ENCODE peak calls at places on chromosome 19, in nine cellular contexts. O, U, A, X, R, B, C, G and L are unnamed samples. For H3K4me1, the result is how much of the 10 kb centered on the place peaks cover.

GRCh38 chr19:1446713-1447564 is 3.0 kb upstream of the APC2 start:
- DNase-seq in O (no peak), U (no peak), A (no peak), X (no peak), R (no peak), B (peak), C (no peak), G (no peak), L (peak)

GRCh38 chr19:33300016-33300981 is 2.0 kb downstream of the CEBPA start:
- DNase-seq in O (no peak), U (peak), A (no peak), X (no peak), R (no peak), B (peak), C (no peak), G (no peak), L (no peak)

GRCh38 chr19:50791594-50792245 is 1.5 kb downstream of the ACP4 start:
- DNase-seq in O (no peak), U (no peak), A (no peak), X (no peak), R (no peak), B (peak), C (no peak), G (no peak), L (no peak)

GRCh38 chr19:5897189-5897969 is 6.2 kb downstream of the NDUFA11 start:
- DNase-seq in O (no peak), U (no peak), A (no peak), X (no peak), R (no peak), B (peak), C (no peak), G (no peak), L (no peak)

GRCh38 chr19:3190921-3191805 is 5.4 kb downstream of the NCLN start:
- DNase-seq in O (no peak), U (no peak), A (no peak), X (no peak), R (no peak), B (no peak), C (no peak), G (no peak), L (no peak)

GRCh38 chr19:56958428-56958827 is 117.9 kb upstream of the PEG3 start:
- DNase-seq in O (no peak), U (no peak), A (no peak), X (no peak), R (no peak), B (no peak), C (no peak), G (no peak), L (no peak)

GRCh38 chr19:51916167-51916566 is 11.1 kb upstream of the ZNF613 start:
- DNase-seq in O (no peak), U (no peak), A (no peak), X (no peak), R (no peak), B (no peak), C (no peak), G (no peak), L (no peak)

GRCh38 chr19:34990578-34991192 is 9.4 kb upstream of the GRAMD1A start:
- DNase-seq in O (no peak), U (no peak), A (no peak), X (no peak), R (no peak), B (no peak), C (no peak), G (no peak), L (no peak)

GRCh38 chr19:50831026-50831396 is 2.4 kb downstream of the KLK15 start:
- DNase-seq in O (no peak), U (no peak), A (no peak), X (no peak), R (no peak), B (no peak), C (no peak), G (no peak), L (no peak)

GRCh38 chr19:58474997-58475713 is 997 bp upstream of the ZNF446 start:
- DNase-seq in O (no peak), U (no peak), A (no peak), X (no peak), R (no peak), B (no peak), C (no peak), G (no peak), L (no peak)

GRCh38 chr19:16385296-16385695 is 60.7 kb downstream of the KLF2 start:
- DNase-seq in O (no peak), U (no peak), A (no peak), X (no peak), R (no peak), B (no peak), C (no peak), G (peak), L (no peak)

GRCh38 chr19:18045307-18046013 is 37.5 kb downstream of the ARRDC2 start:
- DNase-seq in O (no peak), U (no peak), A (no peak), X (no peak), R (no peak), B (no peak), C (no peak), G (no peak), L (no peak)
- H3K4me3 ChIP-seq in O (peak), U (no peak), A (peak), X (peak), R (peak), B (peak), C (no peak), G (peak), L (peak)

GRCh38 chr19:10205636-10206035 is 10.9 kb upstream of the DNMT1 start:
- DNase-seq in O (no peak), U (no peak), A (no peak), X (no peak), R (no peak), B (no peak), C (no peak), G (no peak), L (no peak)

GRCh38 chr19:10206226-10206873 is 11.6 kb upstream of the DNMT1 start:
- DNase-seq in O (no peak), U (no peak), A (no peak), X (peak), R (no peak), B (peak), C (no peak), G (no peak), L (peak)

GRCh38 chr19:10203686-10204085 is 8.9 kb upstream of the DNMT1 start:
- DNase-seq in O (no peak), U (no peak), A (no peak), X (no peak), R (no peak), B (no peak), C (no peak), G (no peak), L (no peak)

GRCh38 chr19:10207026-10207425 is 12.3 kb upstream of the DNMT1 start:
- DNase-seq in O (no peak), U (no peak), A (no peak), X (no peak), R (no peak), B (peak), C (no peak), G (no peak), L (no peak)

DNA sequence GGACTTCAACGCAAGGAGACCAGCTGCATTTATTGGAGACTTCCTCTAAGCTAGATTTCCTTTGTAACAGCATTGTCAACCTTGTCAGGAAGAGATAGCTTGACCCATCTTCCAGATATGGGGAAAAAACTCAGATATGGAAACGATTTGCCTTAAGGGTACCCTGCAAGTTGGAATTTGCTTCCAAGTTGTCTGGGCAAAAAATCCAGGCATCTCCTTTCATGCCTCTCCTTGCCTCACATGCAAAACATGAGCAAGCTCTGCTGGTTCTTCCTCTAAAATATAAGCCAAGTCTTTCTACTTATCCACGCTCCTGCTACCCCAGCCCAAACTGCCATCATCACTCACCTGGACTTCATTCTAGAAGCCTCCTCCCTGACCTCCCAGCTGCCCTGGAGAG is 6.4 kb upstream of the DNMT1 start:
- DNase-seq in O (no peak), U (no peak), A (no peak), X (no peak), R (no peak), B (no peak), C (no peak), G (no peak), L (no peak)
- H3K4me1 ChIP-seq in O (under half), U (under half), A (under half), X (under half), R (under half), B (under half), C (under half), G (under half), L (under half)

GRCh38 chr19:8567522-8568172 is 9.6 kb downstream of the MYO1F start:
- DNase-seq in O (no peak), U (no peak), A (no peak), X (no peak), R (no peak), B (peak), C (no peak), G (peak), L (no peak)

GRCh38 chr19:8573316-8573715 is 3.9 kb downstream of the MYO1F start:
- DNase-seq in O (no peak), U (no peak), A (no peak), X (no peak), R (no peak), B (no peak), C (no peak), G (no peak), L (no peak)

GRCh38 chr19:8569066-8569761 is 8.0 kb downstream of the MYO1F start:
- DNase-seq in O (no peak), U (peak), A (no peak), X (no peak), R (no peak), B (peak), C (peak), G (peak), L (peak)

GRCh38 chr19:8566855-8567254 is 10.4 kb downstream of the MYO1F start:
- DNase-seq in O (no peak), U (no peak), A (no peak), X (no peak), R (no peak), B (peak), C (no peak), G (no peak), L (peak)

GRCh38 chr19:8571006-8571411 is 6.2 kb downstream of the MYO1F start:
- DNase-seq in O (no peak), U (peak), A (no peak), X (peak), R (no peak), B (peak), C (peak), G (peak), L (peak)
- H3K4me3 ChIP-seq in O (no peak), U (no peak), A (no peak), X (no peak), R (no peak), B (peak), C (no peak), G (no peak), L (peak)

DNA sequence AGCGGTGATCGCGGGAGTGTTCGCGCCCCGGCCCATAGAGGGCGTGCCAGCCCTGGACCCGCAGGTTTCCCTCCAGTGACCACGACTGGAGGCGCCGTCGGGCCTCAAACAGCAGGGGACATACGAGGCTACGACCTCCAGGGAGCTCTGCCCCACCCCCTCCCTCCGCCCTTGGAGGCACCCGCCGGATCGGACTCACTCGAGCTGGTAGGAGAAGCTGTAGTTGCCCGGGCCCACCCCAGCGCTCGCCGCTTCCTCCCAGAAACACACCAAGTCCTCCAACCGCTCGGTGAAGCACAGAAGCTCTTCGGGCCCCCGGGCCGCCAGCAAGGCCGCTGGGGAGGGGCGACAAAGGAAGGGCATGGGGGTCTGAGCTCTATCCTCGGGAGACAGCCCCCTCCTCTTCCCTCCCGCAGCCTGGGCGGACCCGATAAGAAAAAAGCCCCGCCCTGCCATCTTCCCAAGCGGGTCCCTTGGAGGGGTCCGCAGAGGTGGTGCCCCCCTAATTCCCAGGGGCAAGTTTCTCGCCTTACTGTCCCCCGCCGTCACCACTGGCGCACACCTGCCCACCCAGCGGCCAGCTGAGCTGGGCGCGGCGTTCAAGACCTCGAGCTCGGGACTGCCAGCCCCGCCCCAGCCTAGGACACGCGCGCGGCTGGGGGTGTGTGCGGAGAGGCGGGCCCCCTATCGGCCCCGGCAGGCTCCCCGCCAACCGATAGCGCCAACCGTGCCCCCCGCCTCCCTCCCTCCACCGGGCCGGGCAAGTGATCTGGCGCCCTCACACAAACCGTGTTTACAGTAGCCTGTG is 1.0 kb downstream of the EPOR start:
- DNase-seq in O (peak), U (peak), A (no peak), X (peak), R (no peak), B (peak), C (peak), G (peak), L (peak)
- H3K4me1 ChIP-seq in O (under half), U (under half), A (under half), X (under half), R (half or more), B (under half), C (under half), G (under half), L (under half)

GRCh38 chr19:13189600-13189999 is 39.4 kb downstream of the IER2 start:
- DNase-seq in O (no peak), U (no peak), A (no peak), X (no peak), R (no peak), B (no peak), C (no peak), G (no peak), L (no peak)
- H3K4me3 ChIP-seq in O (no peak), U (no peak), A (no peak), X (no peak), R (no peak), B (no peak), C (no peak), G (no peak), L (no peak)

GRCh38 chr19:41327076-41327475 is 17.1 kb downstream of the CCDC97 start:
- DNase-seq in O (no peak), U (no peak), A (no peak), X (no peak), R (no peak), B (no peak), C (no peak), G (no peak), L (no peak)

GRCh38 chr19:41325947-41326706 is 16.2 kb downstream of the CCDC97 start:
- DNase-seq in O (peak), U (peak), A (no peak), X (no peak), R (no peak), B (peak), C (no peak), G (no peak), L (peak)

GRCh38 chr19:41328818-41329220 is 18.8 kb downstream of the CCDC97 start:
- DNase-seq in O (no peak), U (no peak), A (no peak), X (no peak), R (no peak), B (no peak), C (no peak), G (no peak), L (no peak)

GRCh38 chr19:41327499-41328156 is 17.7 kb downstream of the CCDC97 start:
- DNase-seq in O (peak), U (peak), A (no peak), X (peak), R (peak), B (peak), C (peak), G (peak), L (peak)

GRCh38 chr19:41328157-41328817 is 18.3 kb downstream of the CCDC97 start:
- DNase-seq in O (no peak), U (peak), A (no peak), X (no peak), R (no peak), B (peak), C (peak), G (no peak), L (no peak)
- H3K4me1 ChIP-seq in O (half or more), U (under half), A (under half), X (half or more), R (half or more), B (half or more), C (half or more), G (half or more), L (under half)

DNA sequence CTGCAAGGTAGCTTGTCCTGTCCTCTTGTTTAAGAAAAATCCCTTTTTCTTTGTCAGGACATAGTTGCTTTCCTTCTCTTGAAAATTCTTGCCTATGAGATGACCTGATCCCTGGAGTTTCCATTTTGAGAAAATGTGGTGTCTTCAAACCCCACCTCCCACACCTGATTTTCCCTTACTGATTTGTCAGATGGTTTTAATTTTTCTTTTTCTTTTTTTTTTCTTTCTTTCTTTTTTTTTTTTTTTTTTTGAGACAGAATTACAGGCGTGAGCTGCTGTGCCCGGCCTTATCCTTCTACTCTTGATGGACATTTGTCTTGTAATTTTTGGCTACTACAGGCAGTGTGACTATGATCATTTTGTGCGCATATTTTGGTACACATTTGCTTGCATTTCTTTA is 1.2 kb downstream of the ZNF345 start:
- DNase-seq in O (no peak), U (no peak), A (no peak), X (no peak), R (no peak), B (no peak), C (no peak), G (no peak), L (no peak)
- H3K4me3 ChIP-seq in O (peak), U (no peak), A (no peak), X (no peak), R (peak), B (peak), C (no peak), G (peak), L (peak)